ENCODE peak calls at places on chromosomes 11 and 22, in seven cellular contexts. One of them, this sample, is unnamed.

GRCh38 chr11:31803813-31804438 is 7.2 kb downstream of the PAX6 start:
- DNase-seq in skeletal muscle cell: no peak
- DNase-seq in ACHN: no peak
- DNase-seq in hypothalamus: no peak
- DNase-seq in GM12891: no peak
- DNase-seq in activated CD8-positive, alpha-beta memory T cell treated with anti-CD3 and anti-CD28 coated beads for 4 hours: no peak
- DNase-seq in mesenchymal stem cell: no peak
- DNase-seq in this sample: no peak

GRCh38 chr11:73359930-73360742 is 16.1 kb upstream of the RELT start:
- DNase-seq in skeletal muscle cell: no peak
- DNase-seq in ACHN: peak; percentile 39
- DNase-seq in hypothalamus: peak; percentile 18
- DNase-seq in GM12891: peak; percentile 70
- DNase-seq in activated CD8-positive, alpha-beta memory T cell treated with anti-CD3 and anti-CD28 coated beads for 4 hours: no peak
- DNase-seq in mesenchymal stem cell: no peak
- DNase-seq in this sample: peak; percentile 51

GRCh38 chr11:63942803-63943202 is 4.0 kb downstream of the NAA40 start:
- DNase-seq in skeletal muscle cell: no peak
- DNase-seq in ACHN: no peak
- DNase-seq in hypothalamus: no peak
- DNase-seq in GM12891: no peak
- DNase-seq in activated CD8-positive, alpha-beta memory T cell treated with anti-CD3 and anti-CD28 coated beads for 4 hours: no peak
- DNase-seq in mesenchymal stem cell: no peak
- DNase-seq in this sample: no peak

GRCh38 chr11:103700605-103701004 is 335.8 kb upstream of the DDI1 start:
- DNase-seq in skeletal muscle cell: peak; percentile 77
- DNase-seq in ACHN: no peak
- DNase-seq in hypothalamus: no peak
- DNase-seq in GM12891: no peak
- DNase-seq in activated CD8-positive, alpha-beta memory T cell treated with anti-CD3 and anti-CD28 coated beads for 4 hours: no peak
- DNase-seq in mesenchymal stem cell: peak; percentile 51
- DNase-seq in this sample: no peak

GRCh38 chr22:37675930-37676571 is 615 bp downstream of the LGALS1 start:
- DNase-seq in skeletal muscle cell: no peak
- DNase-seq in ACHN: peak; percentile 36
- DNase-seq in hypothalamus: peak; percentile 20
- DNase-seq in GM12891: no peak
- DNase-seq in activated CD8-positive, alpha-beta memory T cell treated with anti-CD3 and anti-CD28 coated beads for 4 hours: no peak
- DNase-seq in mesenchymal stem cell: peak; percentile 45
- DNase-seq in this sample: peak; percentile 54

GRCh38 chr11:13917269-13917668 is 45.3 kb upstream of the SPON1 start:
- DNase-seq in skeletal muscle cell: no peak
- DNase-seq in ACHN: no peak
- DNase-seq in hypothalamus: no peak
- DNase-seq in GM12891: no peak
- DNase-seq in activated CD8-positive, alpha-beta memory T cell treated with anti-CD3 and anti-CD28 coated beads for 4 hours: no peak
- DNase-seq in mesenchymal stem cell: no peak
- DNase-seq in this sample: no peak

GRCh38 chr11:95257596-95257995 is 26.6 kb upstream of the SESN3 start:
- DNase-seq in skeletal muscle cell: no peak
- DNase-seq in ACHN: no peak
- DNase-seq in hypothalamus: no peak
- DNase-seq in GM12891: no peak
- DNase-seq in activated CD8-positive, alpha-beta memory T cell treated with anti-CD3 and anti-CD28 coated beads for 4 hours: no peak
- DNase-seq in mesenchymal stem cell: no peak
- DNase-seq in this sample: no peak

GRCh38 chr22:38135133-38135706 is 24.7 kb upstream of the BAIAP2L2 start:
- DNase-seq in skeletal muscle cell: peak; percentile 47
- DNase-seq in ACHN: peak; percentile 65
- DNase-seq in hypothalamus: no peak
- DNase-seq in GM12891: no peak
- DNase-seq in activated CD8-positive, alpha-beta memory T cell treated with anti-CD3 and anti-CD28 coated beads for 4 hours: no peak
- DNase-seq in mesenchymal stem cell: peak; percentile 83
- DNase-seq in this sample: peak; percentile 65

GRCh38 chr11:12200359-12201015 is 90.1 kb downstream of the MICAL2 start:
- DNase-seq in skeletal muscle cell: no peak
- DNase-seq in ACHN: no peak
- DNase-seq in hypothalamus: no peak
- DNase-seq in GM12891: no peak
- DNase-seq in activated CD8-positive, alpha-beta memory T cell treated with anti-CD3 and anti-CD28 coated beads for 4 hours: no peak
- DNase-seq in mesenchymal stem cell: no peak
- DNase-seq in this sample: no peak

GRCh38 chr11:65781962-65782815 is 1.4 kb upstream of the AP5B1 start:
- DNase-seq in skeletal muscle cell: no peak
- DNase-seq in ACHN: no peak
- DNase-seq in hypothalamus: no peak
- DNase-seq in GM12891: no peak
- DNase-seq in activated CD8-positive, alpha-beta memory T cell treated with anti-CD3 and anti-CD28 coated beads for 4 hours: no peak
- DNase-seq in mesenchymal stem cell: no peak
- DNase-seq in this sample: no peak

GRCh38 chr11:122633219-122633829 is 22.2 kb upstream of the UBASH3B start:
- DNase-seq in skeletal muscle cell: no peak
- DNase-seq in ACHN: peak; percentile 58
- DNase-seq in hypothalamus: peak; percentile 3
- DNase-seq in GM12891: no peak
- DNase-seq in activated CD8-positive, alpha-beta memory T cell treated with anti-CD3 and anti-CD28 coated beads for 4 hours: no peak
- DNase-seq in mesenchymal stem cell: peak; percentile 77
- DNase-seq in this sample: peak; percentile 51

GRCh38 chr11:73372371-73372993 is 3.7 kb upstream of the RELT start:
- DNase-seq in skeletal muscle cell: no peak
- DNase-seq in ACHN: peak; percentile 55
- DNase-seq in hypothalamus: no peak
- DNase-seq in GM12891: no peak
- DNase-seq in activated CD8-positive, alpha-beta memory T cell treated with anti-CD3 and anti-CD28 coated beads for 4 hours: no peak
- DNase-seq in mesenchymal stem cell: peak; percentile 40
- DNase-seq in this sample: peak; percentile 39

GRCh38 chr22:39315389-39315788 is 4.0 kb downstream of the RPL3 start:
- DNase-seq in skeletal muscle cell: no peak
- DNase-seq in ACHN: no peak
- DNase-seq in hypothalamus: no peak
- DNase-seq in GM12891: no peak
- DNase-seq in activated CD8-positive, alpha-beta memory T cell treated with anti-CD3 and anti-CD28 coated beads for 4 hours: no peak
- DNase-seq in mesenchymal stem cell: no peak
- DNase-seq in this sample: peak; percentile 29

This sample was measured in RKO.